ENCODE peak calls at places on chromosomes 11 and 22, in nine cellular contexts. O is testis; C is midbrain; V is naive thymus-derived CD4-positive, alpha-beta T cell; J is activated T-helper 9 cell treated with anti-CD3 and anti-CD28 coated beads, Interleukin-2, amount 50 U/mL, for 16 hours; F is A549; Y is Kasumi-1; S is Ammon's horn; U is neural crest cell. Q is an unnamed sample.
A peak's percentile ranks its signal among the peaks of the same experiment; 100 is the strongest.

GRCh38 chr22:25564320-25564978 is at the start of gene GRK3:
- DNase-seq in O (peak; percentile 77), C (peak; percentile 46), V (peak; percentile 30), J (peak; percentile 9), F (peak; percentile 21), Y (peak; percentile 67), S (peak; percentile 78), U (peak; percentile 67), Q (peak; percentile 72)

GRCh38 chr11:76640540-76640939 is 30.0 kb downstream of the LRRC32 start:
- DNase-seq in O (no peak), C (no peak), V (no peak), J (no peak), F (no peak), Y (no peak), S (no peak), U (no peak), Q (no peak)

GRCh38 chr11:99257131-99257530 is 236.4 kb downstream of the CNTN5 start:
- DNase-seq in O (no peak), C (no peak), V (no peak), J (no peak), F (no peak), Y (no peak), S (no peak), U (no peak), Q (no peak)

GRCh38 chr11:118620529-118621070 is 13.2 kb downstream of the PHLDB1 start:
- DNase-seq in O (no peak), C (no peak), V (no peak), J (no peak), F (no peak), Y (no peak), S (no peak), U (no peak), Q (no peak)

GRCh38 chr22:20423636-20424511 is 13.8 kb downstream of the SCARF2 start:
- DNase-seq in O (no peak), C (no peak), V (no peak), J (no peak), F (no peak), Y (peak; percentile 38), S (peak; percentile 59), U (peak; percentile 53), Q (no peak)

GRCh38 chr11:69409812-69410645 is 71.4 kb upstream of the LINC01488 start:
- DNase-seq in O (no peak), C (no peak), V (peak; percentile 8), J (no peak), F (no peak), Y (no peak), S (no peak), U (no peak), Q (no peak)

GRCh38 chr11:99739464-99740089 is 718.8 kb downstream of the CNTN5 start:
- DNase-seq in O (peak; percentile 24), C (peak; percentile 20), V (no peak), J (no peak), F (peak; percentile 3), Y (peak; percentile 68), S (peak; percentile 22), U (peak; percentile 32), Q (no peak)

GRCh38 chr22:24768537-24769374 is 5.8 kb downstream of the PIWIL3 start:
- DNase-seq in O (peak; percentile 84), C (peak; percentile 60), V (no peak), J (no peak), F (peak; percentile 61), Y (peak; percentile 29), S (peak; percentile 70), U (peak; percentile 51), Q (peak; percentile 74)

GRCh38 chr11:64670975-64671374 is 52.0 kb downstream of the NRXN2 start:
- DNase-seq in O (no peak), C (no peak), V (no peak), J (no peak), F (no peak), Y (no peak), S (no peak), U (no peak), Q (peak; percentile 41)

GRCh38 chr11:11163256-11163655 is 189.8 kb downstream of the CSNK2A3 start:
- DNase-seq in O (no peak), C (no peak), V (no peak), J (no peak), F (peak; percentile 65), Y (no peak), S (no peak), U (no peak), Q (no peak)

GRCh38 chr22:44449683-44450425 is 48.2 kb downstream of the RTL6 start:
- DNase-seq in O (no peak), C (peak; percentile 2), V (no peak), J (no peak), F (no peak), Y (no peak), S (no peak), U (no peak), Q (no peak)

GRCh38 chr11:85407648-85408047 is 219.5 kb downstream of the DLG2 start:
- DNase-seq in O (no peak), C (no peak), V (no peak), J (no peak), F (no peak), Y (no peak), S (no peak), U (no peak), Q (no peak)

GRCh38 chr11:77140231-77140959 is 12.3 kb downstream of the MYO7A start:
- DNase-seq in O (peak; percentile 86), C (no peak), V (no peak), J (no peak), F (no peak), Y (peak; percentile 24), S (no peak), U (no peak), Q (no peak)

GRCh38 chr11:22192642-22193347 is at the start of gene ANO5:
- DNase-seq in O (peak; percentile 74), C (peak; percentile 55), V (no peak), J (no peak), F (peak; percentile 71), Y (no peak), S (peak; percentile 72), U (peak; percentile 57), Q (peak; percentile 74)

GRCh38 chr11:15969281-15969680 is 387.1 kb downstream of the SOX6 start:
- DNase-seq in O (peak; percentile 78), C (peak; percentile 55), V (no peak), J (no peak), F (peak; percentile 35), Y (no peak), S (peak; percentile 71), U (no peak), Q (peak; percentile 45)

GRCh38 chr11:78993800-78994430 is 419.3 kb upstream of the NARS2 start:
- DNase-seq in O (no peak), C (no peak), V (no peak), J (no peak), F (no peak), Y (no peak), S (no peak), U (no peak), Q (no peak)

GRCh38 chr11:26332572-26332915 is 614 bp downstream of the ANO3 start:
- DNase-seq in O (no peak), C (no peak), V (no peak), J (no peak), F (no peak), Y (no peak), S (no peak), U (no peak), Q (no peak)

GRCh38 chr11:113655771-113656170 is 50.3 kb downstream of the TMPRSS5 start:
- DNase-seq in O (no peak), C (no peak), V (no peak), J (no peak), F (no peak), Y (no peak), S (no peak), U (no peak), Q (no peak)

GRCh38 chr11:653837-654236 is 16.8 kb downstream of the DRD4 start:
- DNase-seq in O (no peak), C (no peak), V (no peak), J (no peak), F (no peak), Y (no peak), S (no peak), U (no peak), Q (no peak)

GRCh38 chr11:63445720-63446119 is 45.2 kb downstream of the PLAAT5 start:
- DNase-seq in O (no peak), C (no peak), V (no peak), J (no peak), F (no peak), Y (no peak), S (peak; percentile 41), U (no peak), Q (no peak)

GRCh38 chr11:16299390-16299789 is 57.0 kb downstream of the SOX6 start:
- DNase-seq in O (no peak), C (no peak), V (no peak), J (no peak), F (no peak), Y (no peak), S (no peak), U (no peak), Q (no peak)

GRCh38 chr11:103406357-103406756 is 297.1 kb downstream of the DYNC2H1 start:
- DNase-seq in O (no peak), C (no peak), V (no peak), J (no peak), F (no peak), Y (no peak), S (no peak), U (no peak), Q (no peak)

GRCh38 chr11:12692238-12693074 is 18.2 kb downstream of the TEAD1 start:
- DNase-seq in O (peak; percentile 94), C (peak; percentile 74), V (no peak), J (no peak), F (peak; percentile 75), Y (no peak), S (peak; percentile 82), U (peak; percentile 55), Q (peak; percentile 92)

GRCh38 chr11:7637447-7638157 is 35.7 kb downstream of the CYB5R2 start:
- DNase-seq in O (peak; percentile 67), C (no peak), V (no peak), J (no peak), F (no peak), Y (no peak), S (no peak), U (no peak), Q (no peak)

GRCh38 chr11:123590296-123590912 is 64.0 kb downstream of the SCN3B start:
- DNase-seq in O (peak; percentile 23), C (no peak), V (no peak), J (no peak), F (peak; percentile 92), Y (no peak), S (no peak), U (no peak), Q (peak; percentile 66)

GRCh38 chr22:49588739-49589138 is 238.9 kb downstream of the BRD1 start:
- DNase-seq in O (no peak), C (no peak), V (no peak), J (no peak), F (no peak), Y (no peak), S (no peak), U (no peak), Q (no peak)

GRCh38 chr22:49924113-49924833 is 5.8 kb downstream of the CRELD2 start:
- DNase-seq in O (no peak), C (no peak), V (no peak), J (no peak), F (no peak), Y (no peak), S (no peak), U (no peak), Q (no peak)

GRCh38 chr11:111585371-111585770 is 16.9 kb upstream of the SIK2 start:
- DNase-seq in O (no peak), C (no peak), V (no peak), J (no peak), F (no peak), Y (peak; percentile 81), S (no peak), U (no peak), Q (no peak)

GRCh38 chr22:46052801-46053562 is 76.0 kb upstream of the WNT7B start:
- DNase-seq in O (peak; percentile 33), C (no peak), V (no peak), J (no peak), F (no peak), Y (peak; percentile 41), S (peak; percentile 72), U (no peak), Q (peak; percentile 69)

GRCh38 chr11:110050201-110050506 is 43.0 kb upstream of the ZC3H12C start:
- DNase-seq in O (no peak), C (no peak), V (no peak), J (no peak), F (no peak), Y (no peak), S (no peak), U (no peak), Q (no peak)

GRCh38 chr11:76566811-76567210 is 103.7 kb downstream of the LRRC32 start:
- DNase-seq in O (no peak), C (no peak), V (no peak), J (no peak), F (no peak), Y (peak; percentile 45), S (no peak), U (no peak), Q (no peak)

Q was measured in transverse colon.